ENCODE peak calls at places on chromosomes 16 and 17, in nine cellular contexts. F is Right ventricle myocardium superior; H is AG09319; W is NAMALWA; V is LoVo; N is effector memory CD4-positive, alpha-beta T cell; R is AG10803; A is CD4-positive, alpha-beta memory T cell; G is CMK. S is an unnamed sample.

GRCh38 chr17:47781397-47781796 is 40.2 kb downstream of the OSBPL7 start:
- DNase-seq in F (no peak), H (no peak), W (no peak), V (no peak), N (no peak), R (no peak), A (no peak), G (no peak), S (no peak)

GRCh38 chr17:66834919-66835454 is at the start of gene CACNG5:
- DNase-seq in F (no peak), H (no peak), W (no peak), V (no peak), N (no peak), R (no peak), A (no peak), G (no peak), S (no peak)

GRCh38 chr17:36869441-36869840 is 67.8 kb upstream of the LHX1 start:
- DNase-seq in F (no peak), H (no peak), W (no peak), V (no peak), N (no peak), R (no peak), A (no peak), G (no peak), S (no peak)

GRCh38 chr17:72587156-72587555 is 466.3 kb downstream of the SOX9 start:
- DNase-seq in F (no peak), H (no peak), W (no peak), V (no peak), N (no peak), R (no peak), A (no peak), G (no peak), S (no peak)

GRCh38 chr16:25157476-25157875 is 45.9 kb downstream of the LCMT1 start:
- DNase-seq in F (no peak), H (no peak), W (no peak), V (no peak), N (no peak), R (no peak), A (no peak), G (no peak), S (no peak)

GRCh38 chr17:74963656-74964055 is 8.9 kb downstream of the HID1 start:
- DNase-seq in F (no peak), H (no peak), W (no peak), V (no peak), N (no peak), R (no peak), A (no peak), G (no peak), S (no peak)

GRCh38 chr16:10738231-10739077 is 5.2 kb upstream of the NUBP1 start:
- DNase-seq in F (peak), H (peak), W (peak), V (peak), N (no peak), R (peak), A (no peak), G (no peak), S (no peak)

GRCh38 chr16:1825864-1826690 is 548 bp downstream of the HAGH start:
- DNase-seq in F (no peak), H (no peak), W (peak), V (peak), N (peak), R (peak), A (no peak), G (peak), S (peak)

S was measured in NCI-H524.